ENCODE peak calls at places on chromosome 1, in eight cellular contexts. One of them, this sample, is unnamed.

GRCh38 chr1:110708968-110709367 is 34.2 kb upstream of the KCNA3 start:
- DNase-seq in astrocyte: no peak
- DNase-seq in NCI-H2081: no peak
- DNase-seq in CD4-positive, alpha-beta T cell: no peak
- DNase-seq in germinal center: no peak
- DNase-seq in mucosa of descending colon: no peak
- DNase-seq in RPMI8226: no peak
- DNase-seq in mucosa of gallbladder: no peak
- DNase-seq in this sample: no peak

GRCh38 chr1:116906812-116907211 is 2.9 kb upstream of the PTGFRN start:
- DNase-seq in astrocyte: no peak
- DNase-seq in NCI-H2081: no peak
- DNase-seq in CD4-positive, alpha-beta T cell: no peak
- DNase-seq in germinal center: no peak
- DNase-seq in mucosa of descending colon: no peak
- DNase-seq in RPMI8226: no peak
- DNase-seq in mucosa of gallbladder: no peak
- DNase-seq in this sample: no peak

GRCh38 chr1:92663769-92664168 is 121.1 kb downstream of the EVI5 start:
- DNase-seq in astrocyte: no peak
- DNase-seq in NCI-H2081: no peak
- DNase-seq in CD4-positive, alpha-beta T cell: no peak
- DNase-seq in germinal center: no peak
- DNase-seq in mucosa of descending colon: no peak
- DNase-seq in RPMI8226: no peak
- DNase-seq in mucosa of gallbladder: no peak
- DNase-seq in this sample: no peak

GRCh38 chr1:28510350-28511223 is 4.7 kb downstream of the RCC1 start:
- DNase-seq in astrocyte: peak
- DNase-seq in NCI-H2081: peak
- DNase-seq in CD4-positive, alpha-beta T cell: no peak
- DNase-seq in germinal center: no peak
- DNase-seq in mucosa of descending colon: no peak
- DNase-seq in RPMI8226: peak
- DNase-seq in mucosa of gallbladder: no peak
- DNase-seq in this sample: peak

GRCh38 chr1:109369167-109369746 is 28.5 kb downstream of the SORT1 start:
- DNase-seq in astrocyte: peak
- DNase-seq in NCI-H2081: no peak
- DNase-seq in CD4-positive, alpha-beta T cell: no peak
- DNase-seq in germinal center: no peak
- DNase-seq in mucosa of descending colon: no peak
- DNase-seq in RPMI8226: no peak
- DNase-seq in mucosa of gallbladder: no peak
- DNase-seq in this sample: peak

GRCh38 chr1:97137862-97138514 is 416.4 kb downstream of the PTBP2 start:
- DNase-seq in astrocyte: peak
- DNase-seq in NCI-H2081: peak
- DNase-seq in CD4-positive, alpha-beta T cell: no peak
- DNase-seq in germinal center: peak
- DNase-seq in mucosa of descending colon: peak
- DNase-seq in RPMI8226: no peak
- DNase-seq in mucosa of gallbladder: peak
- DNase-seq in this sample: peak

GRCh38 chr1:17351047-17351446 is 20.9 kb upstream of the PADI6 start:
- DNase-seq in astrocyte: no peak
- DNase-seq in NCI-H2081: no peak
- DNase-seq in CD4-positive, alpha-beta T cell: no peak
- DNase-seq in germinal center: no peak
- DNase-seq in mucosa of descending colon: no peak
- DNase-seq in RPMI8226: no peak
- DNase-seq in mucosa of gallbladder: no peak
- DNase-seq in this sample: no peak

GRCh38 chr1:5905431-5905830 is 86.8 kb downstream of the NPHP4 start:
- DNase-seq in astrocyte: no peak
- DNase-seq in NCI-H2081: no peak
- DNase-seq in CD4-positive, alpha-beta T cell: no peak
- DNase-seq in germinal center: no peak
- DNase-seq in mucosa of descending colon: no peak
- DNase-seq in RPMI8226: no peak
- DNase-seq in mucosa of gallbladder: no peak
- DNase-seq in this sample: no peak

GRCh38 chr1:241021286-241021685 is 335.7 kb downstream of the RGS7 start:
- DNase-seq in astrocyte: no peak
- DNase-seq in NCI-H2081: no peak
- DNase-seq in CD4-positive, alpha-beta T cell: no peak
- DNase-seq in germinal center: no peak
- DNase-seq in mucosa of descending colon: no peak
- DNase-seq in RPMI8226: no peak
- DNase-seq in mucosa of gallbladder: no peak
- DNase-seq in this sample: no peak

GRCh38 chr1:146036990-146037646 is 15.6 kb upstream of the HJV start:
- DNase-seq in astrocyte: peak
- DNase-seq in NCI-H2081: peak
- DNase-seq in CD4-positive, alpha-beta T cell: peak
- DNase-seq in germinal center: peak
- DNase-seq in mucosa of descending colon: peak
- DNase-seq in RPMI8226: peak
- DNase-seq in mucosa of gallbladder: peak
- DNase-seq in this sample: peak

GRCh38 chr1:230891984-230892383 is 23.7 kb upstream of the C1orf198 start:
- DNase-seq in astrocyte: no peak
- DNase-seq in NCI-H2081: no peak
- DNase-seq in CD4-positive, alpha-beta T cell: no peak
- DNase-seq in germinal center: no peak
- DNase-seq in mucosa of descending colon: no peak
- DNase-seq in RPMI8226: no peak
- DNase-seq in mucosa of gallbladder: no peak
- DNase-seq in this sample: no peak

GRCh38 chr1:113013823-113014222 is 57.8 kb upstream of the SLC16A1 start:
- DNase-seq in astrocyte: no peak
- DNase-seq in NCI-H2081: no peak
- DNase-seq in CD4-positive, alpha-beta T cell: no peak
- DNase-seq in germinal center: no peak
- DNase-seq in mucosa of descending colon: no peak
- DNase-seq in RPMI8226: no peak
- DNase-seq in mucosa of gallbladder: no peak
- DNase-seq in this sample: no peak

GRCh38 chr1:218480691-218481099 is 135.6 kb downstream of the TGFB2 start:
- DNase-seq in astrocyte: peak
- DNase-seq in NCI-H2081: no peak
- DNase-seq in CD4-positive, alpha-beta T cell: no peak
- DNase-seq in germinal center: no peak
- DNase-seq in mucosa of descending colon: no peak
- DNase-seq in RPMI8226: no peak
- DNase-seq in mucosa of gallbladder: no peak
- DNase-seq in this sample: no peak

GRCh38 chr1:198943484-198943883 is 304.6 kb downstream of the PTPRC start:
- DNase-seq in astrocyte: no peak
- DNase-seq in NCI-H2081: no peak
- DNase-seq in CD4-positive, alpha-beta T cell: no peak
- DNase-seq in germinal center: no peak
- DNase-seq in mucosa of descending colon: no peak
- DNase-seq in RPMI8226: no peak
- DNase-seq in mucosa of gallbladder: no peak
- DNase-seq in this sample: no peak